ENCODE peak calls at places on chromosome 19, in ten cellular contexts. U is MG63; E is lung; O is astrocyte; I is DND-41; K is SK-N-SH; H is fibroblast of mammary gland; P is right cardiac atrium; N is astrocyte of the cerebellum; J is CD8-positive, alpha-beta T cell. B is an unnamed sample.

GRCh38 chr19:42422576-42423461 is 4.4 kb downstream of the LIPE start:
- DNase-seq in N (no peak), P (no peak), U (no peak), O (no peak), E (no peak), K (peak), J (peak), I (no peak), H (no peak), B (peak)

GRCh38 chr19:13824703-13825102 is 29.5 kb downstream of the ZSWIM4 start:
- DNase-seq in P (no peak), U (no peak), I (no peak), H (no peak), E (no peak), J (no peak), O (no peak), K (no peak), N (no peak), B (no peak)

GRCh38 chr19:27993619-27994018 is 1219.3 kb downstream of the UQCRFS1 start:
- DNase-seq in H (no peak), I (no peak), U (no peak), K (no peak), O (no peak), P (no peak), N (no peak), J (no peak), E (no peak), B (no peak)

GRCh38 chr19:50669319-50670101 is 20.3 kb downstream of the C19orf81 start:
- DNase-seq in H (peak), U (peak), E (no peak), O (no peak), J (peak), N (no peak), I (peak), P (no peak), K (peak), B (peak)

GRCh38 chr19:57587529-57587928 is 3.6 kb downstream of the ZIK1 start:
- DNase-seq in H (peak), N (no peak), U (peak), J (no peak), O (peak), I (no peak), K (no peak), P (no peak), E (no peak), B (no peak)

GRCh38 chr19:11239377-11240000 is at the start of gene ANGPTL8:
- DNase-seq in J (no peak), P (peak), I (no peak), K (no peak), N (no peak), H (no peak), E (no peak), U (no peak), O (no peak), B (no peak)

GRCh38 chr19:29945433-29945832 is 3.4 kb downstream of the URI1 start:
- DNase-seq in U (no peak), H (no peak), I (no peak), N (no peak), J (no peak), K (no peak), E (no peak), P (no peak), O (no peak), B (no peak)

GRCh38 chr19:16459680-16460079 is 12.1 kb downstream of the EPS15L1 start:
- DNase-seq in E (no peak), O (no peak), P (no peak), K (no peak), U (no peak), N (no peak), H (no peak), J (no peak), I (no peak), B (no peak)

GRCh38 chr19:58584498-58585441 is 11.6 kb upstream of the MZF1 start:
- DNase-seq in O (no peak), J (no peak), I (no peak), K (no peak), E (no peak), P (peak), N (no peak), H (no peak), U (no peak), B (no peak)

GRCh38 chr19:3374369-3375112 is 8.2 kb downstream of the NFIC start:
- DNase-seq in E (no peak), N (no peak), I (no peak), H (no peak), P (peak), J (no peak), U (no peak), O (no peak), K (peak), B (no peak)

DNA sequence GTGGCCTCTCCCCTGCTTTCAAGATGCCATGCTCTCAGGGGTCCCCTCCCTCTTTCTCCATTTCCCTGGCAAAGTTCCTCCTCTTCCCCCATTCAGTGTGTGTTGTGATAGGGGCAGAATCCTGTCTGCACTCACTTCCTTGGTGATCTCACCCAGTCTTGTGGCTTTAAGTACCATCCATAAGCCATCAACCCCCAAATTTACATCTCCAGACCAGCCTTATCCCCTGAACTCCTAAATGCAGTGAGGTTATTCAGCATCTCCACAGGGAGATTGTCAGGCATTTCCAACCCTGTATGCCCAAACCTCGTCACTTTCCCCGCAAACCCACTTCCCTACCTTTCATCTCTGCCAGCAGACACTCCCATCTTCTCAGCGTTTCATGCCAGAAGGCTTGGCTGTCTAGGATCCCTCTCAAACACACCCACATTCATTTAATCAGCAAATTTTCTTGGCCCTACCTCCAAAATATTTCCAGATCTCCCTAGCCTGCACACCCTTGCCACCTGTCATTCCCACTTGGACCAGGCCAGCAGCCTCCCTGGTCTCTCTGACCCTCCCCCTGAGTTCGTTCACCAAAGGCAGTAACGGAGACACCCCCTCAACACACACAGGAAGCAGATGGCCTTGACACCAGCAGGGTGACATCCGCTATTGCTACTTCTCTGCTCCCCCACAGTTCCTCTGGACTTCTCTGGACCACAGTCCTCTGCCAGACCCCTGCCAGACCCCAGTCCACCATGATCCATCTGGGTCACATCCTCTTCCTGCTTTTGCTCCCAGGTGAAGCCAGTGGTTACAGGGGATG is at the start of gene HCST:
- DNase-seq in U (peak), K (no peak), P (no peak), J (peak), H (peak), I (peak), N (no peak), E (no peak), O (peak), B (no peak)
- H3K4me3 ChIP-seq in U (peak), K (no peak), P (no peak), J (peak), H (peak), I (peak), N (peak), E (no peak), O (peak), B (peak)

GRCh38 chr19:1237027-1237659 is 662 bp downstream of the CBARP start:
- DNase-seq in U (no peak), E (no peak), I (no peak), O (no peak), P (peak), H (peak), J (no peak), K (peak), N (no peak), B (no peak)
- H3K4me3 ChIP-seq in U (peak), E (peak), I (peak), O (peak), P (peak), H (peak), J (peak), K (peak), N (peak), B (peak)

DNA sequence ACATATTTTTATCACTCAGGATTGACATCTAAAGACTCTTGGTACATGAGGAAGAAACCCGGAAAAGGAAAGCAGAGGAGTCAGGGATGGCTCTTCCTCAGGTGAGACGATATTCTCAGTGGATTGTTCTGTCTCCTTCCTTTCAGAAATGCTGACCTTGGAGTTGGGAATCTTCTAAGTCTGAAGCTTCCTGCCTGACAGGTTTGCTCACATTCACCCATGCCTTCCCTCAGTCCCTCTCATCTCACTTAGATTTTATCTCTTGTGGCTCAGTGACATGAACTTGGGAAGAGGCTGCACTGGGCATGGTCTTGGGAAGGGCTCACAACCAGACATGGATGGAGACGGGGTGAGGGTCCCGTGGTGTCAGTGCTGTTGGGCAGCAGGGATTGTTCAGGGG is 6.7 kb downstream of the ZNF525 start:
- DNase-seq in J (no peak), E (no peak), O (no peak), I (no peak), U (no peak), P (no peak), K (no peak), N (no peak), H (no peak), B (no peak)
- H3K4me3 ChIP-seq in J (no peak), E (no peak), O (no peak), I (no peak), U (no peak), P (no peak), K (no peak), N (no peak), H (no peak), B (no peak)

DNA sequence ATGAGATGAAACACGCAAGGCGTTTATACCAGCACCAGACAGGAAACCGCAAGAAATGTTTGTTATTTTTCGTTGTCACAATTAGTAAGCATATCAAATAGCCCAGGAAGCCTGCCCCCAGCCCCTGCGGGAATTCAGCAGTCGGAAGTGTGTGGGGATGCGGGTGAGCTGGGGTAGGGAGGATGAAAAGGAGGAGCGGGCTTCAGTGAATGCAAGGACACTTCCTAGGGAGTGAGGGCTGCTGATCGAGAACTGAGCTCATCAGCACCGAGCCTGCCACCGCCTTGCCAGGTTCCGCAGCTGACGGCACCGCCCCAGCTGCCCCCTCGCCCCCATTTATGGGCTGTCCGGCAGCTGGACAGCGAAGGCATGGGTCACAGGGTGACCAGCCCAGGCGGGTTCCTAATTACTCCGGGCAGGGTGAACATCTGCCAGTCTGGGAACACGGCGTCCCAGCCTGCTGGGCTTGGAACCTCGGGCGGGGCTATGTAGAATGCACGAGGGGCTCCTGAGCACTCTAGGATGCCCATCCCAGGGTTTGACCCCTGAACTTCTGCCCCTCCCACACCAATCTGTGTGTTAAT is 1.6 kb upstream of the BEST2 start:
- DNase-seq in I (no peak), N (no peak), J (no peak), H (peak), P (no peak), U (peak), K (peak), E (no peak), O (peak), B (no peak)
- H3K4me3 ChIP-seq in I (no peak), N (no peak), J (no peak), H (no peak), P (no peak), U (no peak), K (no peak), E (no peak), O (no peak), B (no peak)

DNA sequence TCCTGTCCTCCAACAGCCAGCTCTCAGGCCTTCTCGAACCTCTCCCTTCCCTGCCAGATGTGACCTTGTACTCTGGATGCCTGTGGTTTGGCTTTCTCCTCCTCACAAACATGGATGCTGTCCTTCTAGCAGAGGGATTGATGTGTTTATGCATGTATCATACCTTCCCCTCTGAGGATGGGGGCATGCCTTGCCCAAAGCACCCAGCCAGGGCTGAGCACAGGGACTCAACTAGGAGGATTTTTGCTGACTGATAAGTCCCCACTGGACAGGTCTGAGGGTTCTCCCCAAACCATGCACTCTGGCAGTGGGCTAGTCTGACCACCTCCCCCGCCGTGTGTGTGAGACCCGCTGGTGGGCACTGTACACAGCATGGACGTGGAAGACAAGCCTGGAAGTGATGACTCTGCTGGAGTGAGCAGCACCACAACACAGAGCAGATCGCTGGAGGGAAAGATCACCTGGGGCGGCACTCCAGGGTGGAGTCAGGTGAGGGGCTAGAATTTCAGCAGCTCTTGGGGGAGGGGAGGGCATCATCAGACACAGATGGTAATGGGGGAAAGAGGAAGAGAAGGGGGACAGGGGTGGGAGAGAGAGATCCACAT is 360.3 kb upstream of the ZNF507 start:
- DNase-seq in O (no peak), N (no peak), I (no peak), U (no peak), J (no peak), H (no peak), E (peak), P (no peak), K (no peak), B (no peak)
- H3K4me3 ChIP-seq in O (no peak), N (no peak), I (no peak), U (no peak), J (no peak), H (no peak), E (no peak), P (no peak), K (no peak), B (no peak)

DNA sequence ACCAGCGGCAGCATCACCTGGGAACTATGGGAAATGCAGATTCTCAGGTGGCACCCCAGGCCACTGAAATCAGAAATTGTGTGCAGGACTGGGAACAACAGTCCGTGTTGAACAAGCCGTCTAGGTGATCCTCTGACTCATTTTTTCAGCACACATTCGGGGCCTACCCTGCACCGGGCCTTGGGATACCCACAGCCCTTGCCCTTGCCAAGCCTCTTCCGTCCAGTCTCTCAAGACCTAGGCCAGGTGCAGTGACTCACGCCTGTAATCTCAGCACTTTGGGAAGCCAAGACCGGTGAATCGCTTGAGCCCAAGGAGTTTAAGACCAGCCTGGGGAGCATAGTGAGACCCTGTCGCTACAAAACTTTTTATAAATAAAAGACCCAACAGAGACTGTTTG is 18.3 kb downstream of the TGFB1 start:
- DNase-seq in P (no peak), I (no peak), O (no peak), N (no peak), J (no peak), U (no peak), K (no peak), H (no peak), E (no peak), B (no peak)
- H3K4me3 ChIP-seq in P (no peak), I (no peak), O (no peak), N (no peak), J (no peak), U (no peak), K (no peak), H (no peak), E (no peak), B (no peak)

DNA sequence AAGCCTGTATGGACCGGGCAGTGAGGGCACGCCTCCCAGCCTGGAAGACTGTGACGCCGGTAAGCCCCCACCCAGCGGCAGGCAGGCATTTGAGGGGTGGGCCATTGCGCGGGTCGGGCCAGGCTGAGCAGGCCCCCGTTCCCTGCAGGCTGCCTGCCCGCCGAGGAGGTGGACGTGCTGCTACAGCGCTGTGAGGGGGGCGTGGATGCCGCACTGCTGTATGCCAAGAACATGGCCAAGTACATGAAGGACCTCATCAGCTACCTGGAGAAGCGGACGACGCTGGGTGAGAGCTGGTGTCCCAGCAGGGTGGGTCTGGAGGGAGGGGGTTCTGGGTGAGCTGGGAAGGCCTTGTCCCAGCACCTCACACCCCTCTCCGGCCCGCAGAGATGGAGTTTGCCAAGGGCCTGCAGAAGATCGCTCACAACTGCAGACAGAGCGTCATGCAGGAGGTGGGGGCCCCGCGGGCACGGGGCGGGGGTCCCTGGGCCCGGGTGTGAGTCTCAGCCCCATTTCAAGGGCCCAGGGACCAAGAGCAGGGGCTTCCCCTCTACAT is 7.1 kb downstream of the ARHGAP45 start:
- DNase-seq in K (no peak), P (no peak), I (no peak), E (no peak), J (no peak), U (no peak), H (no peak), O (no peak), N (no peak), B (no peak)
- H3K4me3 ChIP-seq in K (peak), P (no peak), I (peak), E (no peak), J (peak), U (no peak), H (no peak), O (no peak), N (no peak), B (no peak)

GRCh38 chr19:35126624-35126959 is 8.3 kb downstream of the LGI4 start:
- DNase-seq in J (no peak), P (peak), K (no peak), H (no peak), U (no peak), I (no peak), N (no peak), E (no peak), O (no peak), B (no peak)
- H3K4me3 ChIP-seq in J (no peak), P (no peak), K (no peak), H (no peak), U (no peak), I (no peak), N (no peak), E (no peak), O (no peak), B (no peak)

B was measured in Caco-2.